ENCODE peak calls at places on chromosomes 5 and 9, in four cellular contexts. F is HepG2, C is GM12878, H is K562. L is an unnamed sample.

GRCh38 chr5:180598316-180598701 is 7.0 kb upstream of the SCGB3A1 start:
- DNase-seq in F (no peak), C (no peak), H (no peak), L (no peak)

GRCh38 chr5:161189452-161189851 is 337.4 kb upstream of the ATP10B start:
- DNase-seq in F (no peak), C (no peak), H (no peak), L (no peak)

GRCh38 chr9:107557236-107557990 is 67.8 kb upstream of the KLF4 start:
- DNase-seq in F (no peak), C (no peak), H (no peak), L (no peak)

GRCh38 chr5:81782811-81783210 is 31.9 kb upstream of the SSBP2 start:
- DNase-seq in F (no peak), C (no peak), H (no peak), L (no peak)

GRCh38 chr9:136700309-136700708 is 12.1 kb upstream of the DIPK1B start:
- DNase-seq in F (no peak), C (no peak), H (no peak), L (no peak)

GRCh38 chr9:114017741-114018715 is 60.1 kb downstream of the AMBP start:
- DNase-seq in F (no peak), C (no peak), H (no peak), L (no peak)

GRCh38 chr9:94639045-94639995 is at the start of gene FBP1:
- DNase-seq in F (no peak), C (no peak), H (peak), L (no peak)

GRCh38 chr5:67014191-67014590 is 182.4 kb downstream of the CD180 start:
- DNase-seq in F (no peak), C (no peak), H (no peak), L (no peak)

GRCh38 chr5:109455598-109456096 is 45.9 kb upstream of the PJA2 start:
- DNase-seq in F (peak), C (peak), H (no peak), L (peak)

GRCh38 chr5:67393211-67393610 is 196.6 kb upstream of the CD180 start:
- DNase-seq in F (no peak), C (no peak), H (no peak), L (no peak)

GRCh38 chr5:5289537-5289936 is 132.9 kb upstream of the ICE1 start:
- DNase-seq in F (no peak), C (no peak), H (no peak), L (no peak)

GRCh38 chr5:169020102-169020501 is 280.8 kb downstream of the SLIT3 start:
- DNase-seq in F (no peak), C (no peak), H (peak), L (no peak)

GRCh38 chr5:41793156-41793770 is 77.0 kb downstream of the OXCT1 start:
- DNase-seq in F (no peak), C (no peak), H (no peak), L (no peak)

GRCh38 chr5:179795863-179796833 is 2.4 kb downstream of the LTC4S start:
- DNase-seq in F (peak), C (peak), H (no peak), L (no peak)

GRCh38 chr5:122895141-122895540 is 49.7 kb downstream of the SNX24 start:
- DNase-seq in F (no peak), C (no peak), H (no peak), L (no peak)

GRCh38 chr9:463455-464125 is 248.9 kb downstream of the DOCK8 start:
- DNase-seq in F (peak), C (no peak), H (no peak), L (peak)

GRCh38 chr9:68418259-68418845 is 61.9 kb downstream of the PGM5 start:
- DNase-seq in F (no peak), C (no peak), H (no peak), L (no peak)

GRCh38 chr5:180799902-180800801 is 2.5 kb downstream of the MGAT1 start:
- DNase-seq in F (no peak), C (no peak), H (peak), L (no peak)

GRCh38 chr9:137162505-137163100 is 7.2 kb downstream of the LRRC26 start:
- DNase-seq in F (no peak), C (no peak), H (no peak), L (no peak)

GRCh38 chr9:12640866-12641636 is 52.1 kb upstream of the TYRP1 start:
- DNase-seq in F (no peak), C (no peak), H (no peak), L (no peak)

GRCh38 chr5:150160448-150161069 is 4.9 kb upstream of the PDGFRB start:
- DNase-seq in F (no peak), C (no peak), H (no peak), L (no peak)

GRCh38 chr5:139745121-139745799 is 50.3 kb upstream of the PSD2 start:
- DNase-seq in F (no peak), C (no peak), H (peak), L (peak)

GRCh38 chr5:175900131-175900530 is 28.8 kb downstream of the CPLX2 start:
- DNase-seq in F (no peak), C (no peak), H (no peak), L (no peak)

GRCh38 chr9:135820661-135821060 is 86.7 kb downstream of the CAMSAP1 start:
- DNase-seq in F (no peak), C (no peak), H (no peak), L (no peak)

GRCh38 chr9:132160802-132161742 is 786 bp upstream of the NTNG2 start:
- DNase-seq in F (no peak), C (no peak), H (no peak), L (peak)

GRCh38 chr5:27682600-27682999 is 644.2 kb upstream of the CDH9 start:
- DNase-seq in F (peak), C (no peak), H (no peak), L (peak)

GRCh38 chr5:139708877-139709586 is 60.9 kb downstream of the CXXC5 start:
- DNase-seq in F (peak), C (no peak), H (peak), L (no peak)

GRCh38 chr9:37503736-37504135 is 18.0 kb downstream of the POLR1E start:
- DNase-seq in F (no peak), C (no peak), H (no peak), L (no peak)

GRCh38 chr5:137336565-137337120 is 162.5 kb downstream of the SPOCK1 start:
- DNase-seq in F (no peak), C (no peak), H (no peak), L (no peak)
- TF ChIP-seq ESRRA in F (no peak), C (no peak), H (no peak), L (no peak)

GRCh38 chr5:74402553-74402952 is 238.0 kb downstream of the ENC1 start:
- DNase-seq in F (no peak), C (no peak), H (no peak), L (no peak)
- TF ChIP-seq BHLHE40 in F (no peak), C (no peak), H (no peak), L (no peak)

DNA sequence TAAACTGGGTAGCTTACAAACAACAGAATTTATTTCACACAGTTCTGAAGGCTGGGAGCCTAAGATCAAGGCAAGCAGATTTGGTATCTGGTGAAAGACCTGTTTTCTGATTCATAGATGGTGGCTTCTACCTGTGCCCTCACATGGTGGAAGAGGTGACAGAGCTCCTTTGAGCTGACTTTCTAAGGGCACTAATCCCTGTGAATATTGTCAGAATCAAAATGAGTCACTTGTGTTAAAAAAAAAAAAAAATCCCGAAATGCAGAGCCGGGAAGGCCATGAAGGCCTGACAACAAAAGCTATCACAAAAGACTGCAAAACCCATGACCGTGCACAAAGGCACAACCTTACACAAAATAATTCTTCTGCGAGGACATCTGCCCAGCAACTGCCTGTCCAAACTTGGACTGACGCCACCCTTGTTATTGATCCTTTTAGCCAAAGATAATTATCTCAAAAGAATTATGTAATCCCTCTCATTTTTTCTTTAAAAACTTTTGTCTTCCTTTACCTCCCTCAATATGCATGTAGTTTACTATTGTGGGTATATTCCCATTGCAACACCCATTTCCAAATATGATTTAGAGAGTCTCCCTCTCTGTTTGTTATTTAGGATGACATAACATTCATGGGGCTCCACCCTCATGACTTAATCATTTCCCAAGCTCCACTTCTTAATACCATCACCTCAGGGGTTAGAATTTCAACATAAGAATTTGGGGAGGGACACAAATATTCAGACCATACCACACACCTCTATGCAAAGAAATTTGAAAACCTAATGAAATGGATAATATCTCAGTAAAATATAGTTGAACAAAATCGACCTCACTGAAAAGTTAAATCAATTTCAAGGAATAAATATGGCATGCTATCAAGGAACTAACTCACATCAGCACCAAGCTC is 19.8 kb upstream of the UBTD2 start:
- DNase-seq in F (peak), C (no peak), H (no peak), L (no peak)
- TF ChIP-seq ESRRA in F (no peak), C (no peak), H (no peak), L (no peak)

GRCh38 chr5:88507261-88507660 is 238.6 kb upstream of the TMEM161B start:
- DNase-seq in F (no peak), C (no peak), H (no peak), L (no peak)
- TF ChIP-seq BHLHE40 in F (no peak), C (no peak), H (no peak), L (no peak)

GRCh38 chr5:18395126-18396110 is 761.2 kb downstream of the TAF11L14 start:
- DNase-seq in F (no peak), C (no peak), H (no peak), L (no peak)

GRCh38 chr5:18393546-18393945 is 759.3 kb downstream of the TAF11L14 start:
- DNase-seq in F (no peak), C (no peak), H (no peak), L (no peak)

GRCh38 chr5:18397393-18397792 is 763.1 kb downstream of the TAF11L14 start:
- DNase-seq in F (no peak), C (no peak), H (no peak), L (no peak)

GRCh38 chr5:18394154-18394804 is 760.0 kb downstream of the TAF11L14 start:
- DNase-seq in F (peak), C (no peak), H (peak), L (peak)
- TF ChIP-seq ESRRA in F (no peak), C (no peak), H (no peak), L (no peak)

L was measured in A549.